ENCODE peak calls at places on chromosomes 13 and 19, in eight cellular contexts. V is GM23338, J is HepG2, N is K562, Y is GM12878, O is SK-N-SH, L is HCT116, F is HL-60. S is an unnamed sample.

GRCh38 chr19:42113641-42114348 is 18.5 kb downstream of the POU2F2 start:
- DNase-seq in L (peak), F (no peak), V (peak), O (no peak), N (no peak), Y (peak), J (peak), S (peak)

GRCh38 chr19:49983645-49984229 is 22.8 kb upstream of the SIGLEC11 start:
- DNase-seq in L (peak), J (peak), Y (peak), O (peak), F (peak), N (peak), V (peak), S (peak)

GRCh38 chr19:39759457-39760184 is 19.0 kb upstream of the LEUTX start:
- DNase-seq in F (peak), Y (peak), L (no peak), O (no peak), V (no peak), N (no peak), J (no peak), S (no peak)

GRCh38 chr13:97466782-97467181 is 32.8 kb downstream of the RAP2A start:
- DNase-seq in V (no peak), F (no peak), J (no peak), L (no peak), Y (no peak), O (no peak), N (no peak), S (no peak)

GRCh38 chr13:104691765-104692164 is 1625.5 kb upstream of the SLC10A2 start:
- DNase-seq in V (no peak), Y (no peak), L (no peak), J (no peak), F (peak), O (no peak), N (no peak), S (no peak)

GRCh38 chr13:32262165-32262564 is 53.0 kb downstream of the ZAR1L start:
- DNase-seq in O (no peak), V (no peak), F (no peak), N (no peak), Y (no peak), L (no peak), J (no peak), S (no peak)

GRCh38 chr13:81686877-81687276 is 1346.0 kb upstream of the SPRY2 start:
- DNase-seq in J (no peak), V (no peak), N (no peak), F (no peak), L (no peak), Y (no peak), O (peak), S (no peak)

GRCh38 chr19:11450570-11451326 is 15.3 kb downstream of the PRKCSH start:
- DNase-seq in J (no peak), O (peak), V (no peak), L (no peak), F (no peak), N (peak), Y (no peak), S (no peak)

GRCh38 chr19:17614476-17614875 is 59.0 kb downstream of the COLGALT1 start:
- DNase-seq in N (no peak), L (no peak), F (no peak), J (no peak), O (no peak), Y (no peak), V (no peak), S (no peak)

GRCh38 chr13:39263033-39263432 is 224.8 kb downstream of the NHLRC3 start:
- DNase-seq in N (peak), V (peak), J (peak), F (peak), O (peak), L (peak), Y (peak), S (no peak)

GRCh38 chr19:48102870-48103751 is 7.5 kb downstream of the PLA2G4C start:
- DNase-seq in L (peak), V (peak), J (peak), N (peak), Y (no peak), O (peak), F (peak), S (no peak)

GRCh38 chr19:48907671-48908070 is 7.6 kb downstream of the NUCB1 start:
- DNase-seq in L (no peak), J (peak), O (no peak), Y (no peak), F (no peak), V (no peak), N (no peak), S (no peak)

GRCh38 chr19:39934584-39935233 is at the start of gene FCGBP:
- DNase-seq in F (no peak), N (no peak), V (no peak), L (no peak), Y (no peak), J (no peak), O (no peak), S (no peak)

GRCh38 chr19:4803736-4804695 is 12.5 kb downstream of the FEM1A start:
- DNase-seq in Y (no peak), J (peak), L (peak), O (peak), N (peak), F (peak), V (peak), S (peak)
- TF ChIP-seq REST in Y (no peak), J (no peak), L (no peak), O (no peak), N (no peak), F (no peak), V (no peak), S (no peak)

GRCh38 chr19:2185734-2186070 is 22.0 kb downstream of the DOT1L start:
- DNase-seq in O (no peak), J (no peak), L (no peak), F (no peak), N (no peak), V (no peak), Y (no peak), S (no peak)
- TF ChIP-seq POLR2AphosphoS5 in O (no peak), J (no peak), L (no peak), F (no peak), N (no peak), V (no peak), Y (no peak), S (no peak)

GRCh38 chr13:52003551-52003950 is 7.7 kb downstream of the ATP7B start:
- DNase-seq in V (peak), F (no peak), Y (no peak), N (no peak), L (no peak), J (no peak), O (no peak), S (no peak)

GRCh38 chr13:51998723-51999471 is 12.4 kb downstream of the ATP7B start:
- DNase-seq in O (no peak), N (no peak), Y (no peak), V (peak), L (no peak), J (peak), F (no peak), S (no peak)

GRCh38 chr13:51999525-51999924 is 11.7 kb downstream of the ATP7B start:
- DNase-seq in O (no peak), V (no peak), F (no peak), J (no peak), L (no peak), N (no peak), Y (no peak), S (no peak)

GRCh38 chr13:52002361-52002760 is 8.9 kb downstream of the ATP7B start:
- DNase-seq in F (no peak), O (no peak), V (peak), L (no peak), N (no peak), J (no peak), Y (no peak), S (no peak)

GRCh38 chr13:52001120-52001731 is 10.0 kb downstream of the ATP7B start:
- DNase-seq in O (peak), N (peak), J (peak), L (peak), Y (no peak), V (peak), F (peak), S (no peak)
- TF ChIP-seq REST in O (no peak), N (no peak), J (no peak), L (no peak), Y (no peak), V (no peak), F (no peak), S (no peak)

GRCh38 chr19:45814851-45815481 is at the start of gene RSPH6A:
- DNase-seq in V (peak), Y (no peak), O (no peak), L (no peak), N (no peak), J (no peak), F (no peak), S (no peak)
- TF ChIP-seq POLR2AphosphoS5 in V (no peak), Y (no peak), O (no peak), L (no peak), N (no peak), J (no peak), F (no peak), S (no peak)

DNA sequence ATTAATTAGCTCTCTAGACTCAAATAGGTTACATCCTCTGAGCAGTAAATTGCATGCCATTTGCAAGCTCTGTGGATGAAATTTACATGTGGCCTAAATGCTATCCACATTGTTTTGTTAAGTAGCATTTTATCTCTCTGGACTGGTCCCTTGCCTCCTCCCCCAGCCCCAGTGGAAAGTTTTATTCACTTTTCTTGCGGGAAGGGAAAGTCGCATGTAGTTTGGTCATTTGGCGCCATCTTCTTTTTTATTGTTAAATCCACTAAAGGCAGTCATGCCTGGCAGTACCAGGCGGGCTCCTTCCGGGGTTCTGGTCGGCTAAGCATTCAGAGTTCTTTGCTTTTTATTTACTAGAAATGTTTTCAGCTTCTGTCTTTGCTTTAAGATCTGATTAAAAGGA is 188.7 kb downstream of the TM9SF2 start:
- DNase-seq in N (no peak), F (no peak), L (no peak), V (peak), J (no peak), Y (no peak), O (no peak), S (no peak)
- TF ChIP-seq REST in N (no peak), F (no peak), L (no peak), V (no peak), J (no peak), Y (no peak), O (no peak), S (no peak)

GRCh38 chr19:30443531-30444252 is 71.5 kb downstream of the ZNF536 start:
- DNase-seq in V (no peak), F (no peak), Y (no peak), N (no peak), L (no peak), O (no peak), J (no peak), S (no peak)

GRCh38 chr19:30444253-30444671 is 72.1 kb downstream of the ZNF536 start:
- DNase-seq in Y (no peak), J (no peak), O (no peak), V (no peak), L (no peak), F (no peak), N (no peak), S (no peak)

GRCh38 chr19:30441011-30441410 is 68.8 kb downstream of the ZNF536 start:
- DNase-seq in J (no peak), V (no peak), F (no peak), Y (no peak), O (no peak), N (no peak), L (no peak), S (no peak)

GRCh38 chr19:30444686-30445232 is 72.6 kb downstream of the ZNF536 start:
- DNase-seq in F (no peak), Y (no peak), V (no peak), N (no peak), L (no peak), J (no peak), O (no peak), S (no peak)

GRCh38 chr19:30442715-30443114 is 70.5 kb downstream of the ZNF536 start:
- DNase-seq in N (no peak), L (no peak), V (no peak), O (no peak), F (no peak), Y (no peak), J (no peak), S (no peak)
- TF ChIP-seq POLR2AphosphoS5 in N (no peak), L (no peak), V (no peak), O (no peak), F (no peak), Y (no peak), J (no peak), S (no peak)

GRCh38 chr13:101289764-101290163 is 126.5 kb downstream of the NALCN start:
- DNase-seq in J (no peak), F (no peak), N (no peak), V (peak), Y (no peak), L (no peak), O (peak), S (no peak)
- TF ChIP-seq REST in J (no peak), F (no peak), N (no peak), V (no peak), Y (no peak), L (no peak), O (no peak), S (no peak)

GRCh38 chr19:2702170-2703076 is at the start of gene GNG7:
- DNase-seq in O (peak), N (peak), J (peak), V (peak), L (peak), Y (no peak), F (peak), S (no peak)

GRCh38 chr19:2700660-2701360 is 1.7 kb downstream of the GNG7 start:
- DNase-seq in L (no peak), Y (no peak), F (no peak), V (peak), O (no peak), J (no peak), N (no peak), S (no peak)

GRCh38 chr19:2699413-2700142 is 2.9 kb downstream of the GNG7 start:
- DNase-seq in J (no peak), F (no peak), V (no peak), O (no peak), Y (no peak), L (no peak), N (no peak), S (no peak)

GRCh38 chr19:2703077-2703437 is 563 bp upstream of the GNG7 start:
- DNase-seq in O (no peak), N (no peak), F (no peak), Y (no peak), J (no peak), L (no peak), V (no peak), S (no peak)

DNA sequence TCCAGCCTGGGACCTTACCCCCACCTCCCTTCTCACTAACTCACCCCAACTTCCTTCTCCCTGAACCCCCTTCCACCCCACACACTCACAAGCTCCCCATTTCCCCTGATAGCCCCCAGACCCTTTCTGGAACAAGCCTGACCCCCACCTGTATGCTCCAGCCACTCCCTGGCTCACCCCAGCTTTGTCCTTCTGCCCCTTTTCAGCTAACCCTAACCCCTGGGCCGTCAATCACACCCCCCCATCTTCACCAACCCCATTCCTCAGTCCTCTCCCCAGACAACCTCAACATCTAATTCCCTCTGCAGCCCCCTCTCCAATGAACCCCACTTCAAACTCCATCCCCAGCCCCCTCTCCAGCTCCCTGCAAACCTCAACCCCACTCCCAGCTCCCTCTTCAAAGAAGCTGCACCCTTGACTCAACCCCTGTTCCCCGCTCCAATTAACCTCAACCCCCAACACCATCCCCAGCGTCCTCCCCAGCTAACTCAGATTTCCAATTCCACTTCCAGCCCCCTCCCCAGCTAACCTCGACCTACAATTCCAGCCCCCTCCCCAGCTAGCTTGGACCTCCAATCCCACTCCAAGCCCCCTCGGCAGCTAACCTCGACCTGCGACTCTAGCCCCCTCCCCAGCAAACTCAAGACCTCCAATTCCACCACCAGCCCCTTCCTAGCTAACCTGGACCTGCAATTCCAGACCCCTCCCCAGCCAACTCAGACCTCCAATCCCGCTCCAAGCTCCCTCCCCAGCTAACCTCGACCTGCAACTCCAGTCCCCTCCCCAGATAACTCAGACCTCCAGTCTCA is 929 bp downstream of the GNG7 start:
- DNase-seq in O (no peak), J (no peak), L (no peak), F (no peak), V (no peak), N (no peak), Y (no peak), S (no peak)
- TF ChIP-seq POLR2AphosphoS5 in O (no peak), J (no peak), L (no peak), F (no peak), V (no peak), N (no peak), Y (no peak), S (no peak)

GRCh38 chr13:22053053-22053452 is 382.2 kb downstream of the FGF9 start:
- DNase-seq in L (no peak), F (no peak), O (no peak), N (no peak), J (no peak), V (no peak), Y (no peak), S (no peak)

GRCh38 chr13:22049384-22049783 is 378.5 kb downstream of the FGF9 start:
- DNase-seq in O (no peak), N (no peak), J (no peak), L (no peak), Y (no peak), V (no peak), F (no peak), S (no peak)

GRCh38 chr13:22047785-22048104 is 376.9 kb downstream of the FGF9 start:
- DNase-seq in N (no peak), Y (no peak), J (no peak), V (no peak), F (no peak), L (no peak), O (no peak), S (no peak)

GRCh38 chr13:22047082-22047784 is 376.4 kb downstream of the FGF9 start:
- DNase-seq in V (no peak), O (no peak), Y (no peak), N (no peak), J (peak), F (no peak), L (peak), S (no peak)

DNA sequence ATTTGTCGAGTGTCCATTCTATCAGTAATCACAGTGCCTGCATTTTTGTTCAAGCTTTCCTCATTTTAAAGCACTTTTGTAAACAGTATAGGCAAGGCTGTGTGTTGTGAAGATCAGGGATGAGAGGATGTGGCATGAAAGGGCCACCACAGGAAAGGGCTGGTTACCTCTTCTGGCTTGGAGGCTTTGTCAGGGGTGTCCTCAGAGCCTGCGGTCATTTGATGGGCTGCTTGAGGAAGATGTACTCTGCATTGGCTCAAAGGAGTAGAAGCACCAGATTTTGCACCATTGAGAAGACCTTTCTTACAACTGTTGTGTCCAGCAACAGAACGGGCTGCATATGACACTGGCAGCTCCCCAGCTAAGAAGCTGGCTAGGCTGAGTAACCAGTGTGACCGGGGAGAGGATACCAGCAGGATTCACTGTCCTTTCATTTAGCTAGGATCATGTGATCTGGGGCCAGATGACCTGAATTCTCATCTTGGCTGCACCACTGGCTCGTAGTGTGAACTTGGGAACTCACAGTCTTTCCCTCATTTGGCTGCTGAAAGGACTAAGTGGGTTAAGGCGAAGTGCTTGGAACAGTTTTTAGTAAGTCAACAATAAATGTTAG is 380.2 kb downstream of the FGF9 start:
- DNase-seq in V (no peak), Y (no peak), O (no peak), J (no peak), L (no peak), F (no peak), N (no peak), S (no peak)
- TF ChIP-seq REST in V (no peak), Y (no peak), O (no peak), J (no peak), L (no peak), F (no peak), N (no peak), S (no peak)

S was measured in Panc1.